ENCODE peak calls at places on chromosomes 2 and 18, in eight cellular contexts. R is lung, N is GM23248, Q is pancreas, P is transverse colon, I is kidney, Y is breast epithelium, B is esophagus squamous epithelium. M is an unnamed sample.
A peak's percentile ranks its signal among the peaks of the same experiment; 100 is the strongest.

GRCh38 chr2:68561372-68561771 is 82.0 kb upstream of the PROKR1 start:
- DNase-seq in B (no peak), Q (no peak), N (no peak), I (no peak), R (no peak), P (no peak), Y (no peak), M (no peak)

GRCh38 chr18:35862115-35862640 is 110.3 kb upstream of the RMP24 start:
- DNase-seq in B (no peak), R (peak; percentile 4), Q (no peak), N (no peak), P (no peak), Y (no peak), I (no peak), M (no peak)

GRCh38 chr2:75064691-75065396 is 106.4 kb downstream of the POLE4 start:
- DNase-seq in B (no peak), R (peak; percentile 54), I (no peak), P (peak; percentile 55), N (peak; percentile 62), Y (peak; percentile 20), Q (peak; percentile 24), M (peak; percentile 35)

GRCh38 chr18:361941-362913 is 94.4 kb upstream of the THOC1 start:
- DNase-seq in I (no peak), Y (no peak), R (no peak), N (peak; percentile 98), P (no peak), B (no peak), Q (no peak), M (no peak)

GRCh38 chr18:45012286-45012685 is 331.6 kb downstream of the SETBP1 start:
- DNase-seq in Y (no peak), I (no peak), R (no peak), Q (no peak), P (no peak), N (peak; percentile 28), B (no peak), M (no peak)

GRCh38 chr2:123502926-123503325 is 522.2 kb upstream of the CNTNAP5 start:
- DNase-seq in Q (no peak), I (no peak), P (no peak), Y (no peak), R (no peak), B (no peak), N (no peak), M (no peak)

GRCh38 chr18:33923980-33924379 is 300.7 kb downstream of the NOL4 start:
- DNase-seq in N (no peak), R (no peak), B (no peak), Y (no peak), I (no peak), Q (no peak), P (no peak), M (no peak)

GRCh38 chr2:239310401-239311061 is 90.3 kb downstream of the HDAC4 start:
- DNase-seq in R (no peak), Q (no peak), B (no peak), Y (no peak), N (no peak), P (peak; percentile 15), I (no peak), M (no peak)

GRCh38 chr18:25409971-25410370 is 58.0 kb upstream of the ZNF521 start:
- DNase-seq in R (no peak), Y (no peak), P (no peak), I (no peak), Q (no peak), N (no peak), B (no peak), M (no peak)

GRCh38 chr2:23502096-23502495 is 117.1 kb downstream of the KLHL29 start:
- DNase-seq in Y (peak; percentile 71), Q (no peak), B (no peak), N (no peak), I (no peak), R (no peak), P (no peak), M (no peak)

GRCh38 chr2:54122939-54123338 is 7.5 kb downstream of the ACYP2 start:
- DNase-seq in Y (peak; percentile 30), Q (no peak), I (no peak), N (peak; percentile 93), P (no peak), R (no peak), B (no peak), M (no peak)

GRCh38 chr18:62735387-62735786 is 20.0 kb downstream of the PHLPP1 start:
- DNase-seq in B (no peak), N (no peak), R (no peak), P (no peak), I (no peak), Y (no peak), Q (no peak), M (no peak)

GRCh38 chr18:58691256-58691655 is 20.0 kb downstream of the MALT1 start:
- DNase-seq in I (no peak), Y (no peak), B (no peak), R (no peak), Q (no peak), N (no peak), P (no peak), M (no peak)

GRCh38 chr2:62653582-62654422 is 51.7 kb upstream of the EHBP1 start:
- DNase-seq in I (no peak), R (no peak), N (no peak), B (no peak), Q (no peak), Y (no peak), P (no peak), M (no peak)

GRCh38 chr2:134594399-134594798 is 124.4 kb downstream of the TMEM163 start:
- DNase-seq in Y (no peak), Q (no peak), I (no peak), B (no peak), P (no peak), R (no peak), N (no peak), M (no peak)

GRCh38 chr2:28949617-28950305 is 31.3 kb upstream of the TOGARAM2 start:
- DNase-seq in Q (no peak), B (no peak), N (no peak), R (no peak), Y (no peak), P (no peak), I (no peak), M (no peak)

GRCh38 chr2:58019209-58019608 is 27.4 kb upstream of the VRK2 start:
- DNase-seq in I (no peak), N (no peak), Y (no peak), B (no peak), P (no peak), R (no peak), Q (no peak), M (no peak)

GRCh38 chr2:17051558-17051957 is 385.9 kb upstream of the CYRIA start:
- DNase-seq in P (no peak), I (no peak), Q (no peak), B (no peak), Y (no peak), R (no peak), N (no peak), M (no peak)

DNA sequence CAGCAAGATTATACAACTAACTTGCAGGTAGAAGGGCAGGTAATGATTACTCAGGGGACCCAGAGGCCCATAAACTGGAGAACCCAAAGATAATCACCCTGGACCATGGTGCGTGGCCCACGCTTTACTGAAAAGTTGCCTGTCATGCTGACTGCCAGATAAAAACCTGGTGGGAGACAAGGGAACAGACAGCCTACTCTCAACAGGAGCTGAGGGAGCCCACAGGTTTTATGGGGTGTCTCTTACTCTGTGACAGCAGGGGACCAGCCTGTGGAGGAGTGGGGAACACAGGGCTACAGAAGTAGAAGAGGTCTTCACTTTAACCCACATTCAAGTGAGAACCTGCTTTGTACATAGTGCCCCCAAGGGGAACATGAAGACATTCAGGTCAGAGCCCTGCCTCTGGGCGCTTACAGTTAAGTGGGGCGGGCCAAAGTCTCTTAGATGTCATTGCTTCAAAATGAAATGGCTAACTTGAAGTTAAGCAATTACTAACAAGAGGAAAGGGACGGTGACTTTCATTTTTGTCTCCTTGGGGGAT is 60.4 kb downstream of the DHRS9 start:
- DNase-seq in P (no peak), Y (no peak), N (no peak), I (no peak), B (no peak), R (no peak), Q (no peak), M (no peak)
- H3K27ac ChIP-seq in P (no peak overlapping the region), Y (no peak overlapping the region), N (no peak overlapping the region), I (no peak overlapping the region), B (no peak overlapping the region), R (no peak overlapping the region), Q (no peak overlapping the region), M (no peak overlapping the region)

GRCh38 chr2:144412727-144413126 is 107.2 kb downstream of the ZEB2 start:
- DNase-seq in R (no peak), I (no peak), B (no peak), Y (no peak), N (peak; percentile 38), P (no peak), Q (no peak), M (no peak)

GRCh38 chr2:144409241-144409640 is 110.7 kb downstream of the ZEB2 start:
- DNase-seq in Q (no peak), I (no peak), Y (no peak), B (no peak), P (no peak), R (no peak), N (no peak), M (no peak)

GRCh38 chr2:144415381-144415780 is 104.5 kb downstream of the ZEB2 start:
- DNase-seq in Y (no peak), R (no peak), I (no peak), P (no peak), N (no peak), B (no peak), Q (no peak), M (no peak)

GRCh38 chr2:144419218-144419617 is 100.7 kb downstream of the ZEB2 start:
- DNase-seq in I (no peak), Q (no peak), B (no peak), P (no peak), Y (no peak), R (no peak), N (no peak), M (no peak)

DNA sequence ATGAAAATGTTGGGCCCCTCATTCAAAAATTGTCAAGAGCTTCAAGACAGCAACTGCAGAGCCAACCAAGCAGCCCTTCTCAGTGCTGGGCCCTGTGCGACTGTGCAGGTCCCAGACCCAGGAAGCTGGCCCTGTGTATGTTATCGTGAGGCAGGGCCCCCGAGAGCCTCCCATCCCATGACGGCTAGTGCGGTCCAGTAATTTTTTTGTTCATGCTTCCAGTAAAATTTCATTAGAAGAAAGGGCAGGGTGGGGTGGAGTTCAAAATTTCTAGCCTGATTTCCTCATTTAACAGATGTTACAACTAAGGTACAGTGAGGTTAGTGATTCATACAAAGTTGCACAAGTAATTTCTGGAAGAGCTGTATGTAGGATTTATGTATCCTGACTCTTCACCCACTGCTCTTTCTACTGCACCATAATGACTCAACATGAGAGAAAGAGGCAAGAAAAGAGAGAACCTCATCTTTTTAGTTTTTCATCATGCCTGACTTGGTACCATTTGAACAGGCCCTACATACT is 105.5 kb downstream of the ZEB2 start:
- DNase-seq in Y (no peak), P (no peak), R (peak; percentile 54), I (peak; percentile 54), Q (no peak), B (no peak), N (peak; percentile 95), M (no peak)
- H3K27ac ChIP-seq in Y (peak overlapping the region; percentile 85), P (peak overlapping the region; percentile 55), R (peak overlapping the region; percentile 74), I (no peak overlapping the region), Q (no peak overlapping the region), B (peak overlapping the region; percentile 49), N (peak overlapping the region; percentile 80), M (no peak overlapping the region)

GRCh38 chr2:45263147-45263546 is 253.9 kb upstream of the SIX2 start:
- DNase-seq in P (no peak), R (no peak), I (no peak), B (no peak), Y (no peak), Q (no peak), N (no peak), M (no peak)
- H3K27ac ChIP-seq in P (no peak overlapping the region), R (no peak overlapping the region), I (no peak overlapping the region), B (no peak overlapping the region), Y (no peak overlapping the region), Q (no peak overlapping the region), N (no peak overlapping the region), M (no peak overlapping the region)

GRCh38 chr2:169087757-169088379 is 18.5 kb downstream of the DHRS9 start:
- DNase-seq in B (no peak), R (no peak), Q (no peak), I (no peak), P (no peak), Y (no peak), N (no peak), M (no peak)
- H3K27ac ChIP-seq in B (no peak overlapping the region), R (peak overlapping the region; percentile 55), Q (no peak overlapping the region), I (no peak overlapping the region), P (no peak overlapping the region), Y (peak overlapping the region; percentile 12), N (no peak overlapping the region), M (no peak overlapping the region)

M was measured in iPS DF 6.9.